ENCODE peak calls at places on chromosomes 5 and 9, in seven cellular contexts. K is fibroblast of lung, U is neural progenitor cell, P is endothelial cell of umbilical vein, H is GM23248, J is SK-N-SH, R is neuronal stem cell. I is an unnamed sample.
A peak's percentile ranks its signal among the peaks of the same experiment; 100 is the strongest.

GRCh38 chr5:111968459-111968858 is 211.5 kb upstream of the NREP start:
- DNase-seq in H (peak; percentile 82), P (no peak), K (peak; percentile 51), J (no peak), U (no peak), R (no peak), I (no peak)

GRCh38 chr5:150036513-150036912 is 36.0 kb downstream of the HMGXB3 start:
- DNase-seq in K (peak; percentile 100), U (no peak), H (peak; percentile 99), J (no peak), R (no peak), P (no peak), I (peak; percentile 94)

GRCh38 chr5:84518370-84518769 is 133.7 kb upstream of the EDIL3 start:
- DNase-seq in H (no peak), R (no peak), U (no peak), J (no peak), K (no peak), P (no peak), I (no peak)

GRCh38 chr9:70574222-70574837 is 159.9 kb upstream of the KLF9 start:
- DNase-seq in R (no peak), U (peak; percentile 33), K (peak; percentile 89), J (no peak), H (peak; percentile 86), P (peak; percentile 32), I (no peak)

GRCh38 chr5:172837640-172838039 is 3.6 kb downstream of the ERGIC1 start:
- DNase-seq in H (no peak), K (no peak), P (peak; percentile 38), J (no peak), R (no peak), U (no peak), I (no peak)

GRCh38 chr5:57037355-57037754 is 85.4 kb upstream of the MIER3 start:
- DNase-seq in J (peak; percentile 15), R (no peak), U (peak; percentile 45), K (no peak), P (no peak), H (no peak), I (no peak)

GRCh38 chr5:143806568-143806967 is 5.4 kb upstream of the HMHB1 start:
- DNase-seq in J (no peak), P (no peak), U (no peak), R (no peak), K (no peak), H (no peak), I (peak; percentile 24)

GRCh38 chr5:134975078-134975715 is 7.5 kb downstream of the CATSPER3 start:
- DNase-seq in J (no peak), K (no peak), U (no peak), H (peak; percentile 3), P (no peak), R (no peak), I (peak; percentile 32)

GRCh38 chr9:86706391-86706790 is 240.9 kb downstream of the GAS1 start:
- DNase-seq in H (peak; percentile 24), J (no peak), P (no peak), R (no peak), U (no peak), K (peak; percentile 76), I (peak; percentile 43)

GRCh38 chr9:70635790-70636189 is 221.3 kb upstream of the KLF9 start:
- DNase-seq in K (no peak), U (no peak), R (no peak), P (no peak), J (no peak), H (no peak), I (peak; percentile 8)

GRCh38 chr5:61449756-61450155 is 117.7 kb downstream of the ZSWIM6 start:
- DNase-seq in H (peak; percentile 48), J (no peak), R (no peak), U (no peak), P (no peak), K (no peak), I (peak; percentile 53)

GRCh38 chr5:111975133-111975532 is 218.1 kb upstream of the NREP start:
- DNase-seq in R (no peak), K (no peak), J (no peak), U (no peak), H (peak; percentile 69), P (no peak), I (no peak)

GRCh38 chr9:93940951-93941350 is 14.2 kb downstream of the BARX1 start:
- DNase-seq in R (no peak), H (no peak), J (no peak), K (no peak), U (no peak), P (no peak), I (no peak)

GRCh38 chr5:162593881-162594280 is 526.3 kb downstream of the GABRG2 start:
- DNase-seq in H (no peak), J (peak; percentile 9), K (no peak), P (no peak), U (no peak), R (no peak), I (no peak)

GRCh38 chr5:154480847-154481246 is 2.8 kb upstream of the HAND1 start:
- DNase-seq in J (no peak), K (no peak), R (no peak), U (no peak), H (no peak), P (no peak), I (no peak)
- H3K27me3 ChIP-seq in J (peaks cover 97% of the 10 kb centered on the region), K (peaks cover 97% of the 10 kb centered on the region), R (peaks cover 80% of the 10 kb centered on the region), U (peaks cover 100% of the 10 kb centered on the region), H (peaks cover 98% of the 10 kb centered on the region), P (peaks cover 97% of the 10 kb centered on the region), I (peaks cover 97% of the 10 kb centered on the region)

GRCh38 chr5:122149691-122150090 is 20.3 kb downstream of the ZNF474 start:
- DNase-seq in J (no peak), U (no peak), P (no peak), K (no peak), R (no peak), H (no peak), I (no peak)
- H3K4me1 ChIP-seq in J (no peaks in the 10 kb centered on the region), U (peaks cover 11% of the 10 kb centered on the region), P (peaks cover 3% of the 10 kb centered on the region), K (peaks cover 16% of the 10 kb centered on the region), R (peaks cover 2% of the 10 kb centered on the region), H (peaks cover 57% of the 10 kb centered on the region), I (peaks cover 3% of the 10 kb centered on the region)

DNA sequence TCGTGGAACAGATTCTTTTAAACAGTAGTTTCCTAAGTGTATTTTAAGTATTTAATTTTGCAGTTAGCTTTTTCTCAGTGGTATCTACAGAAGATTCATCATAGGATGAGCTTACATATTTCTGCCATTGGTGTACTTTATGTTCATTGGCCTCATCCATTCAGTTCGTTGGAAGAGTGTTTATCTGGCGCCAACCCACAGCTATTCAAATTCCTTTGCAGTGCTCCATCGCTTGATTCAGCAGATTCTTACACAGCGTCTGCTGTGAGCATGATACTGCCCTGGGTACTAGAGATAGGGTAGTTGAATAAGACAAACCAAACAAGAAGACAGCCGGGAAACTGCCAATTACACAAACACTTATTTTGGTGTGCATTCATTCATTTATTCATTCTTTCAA is 55.1 kb downstream of the NUP214 start:
- DNase-seq in J (no peak), U (no peak), K (peak; percentile 98), P (no peak), R (no peak), H (peak; percentile 98), I (no peak)
- H3K4me2 ChIP-seq in J (peak overlapping the region; percentile 48), U (no peak overlapping the region), K (peak overlapping the region; percentile 51), P (no peak overlapping the region), R (no peak overlapping the region), H (peak overlapping the region; percentile 96), I (no peak overlapping the region)

GRCh38 chr9:14339746-14340145 is 25.8 kb upstream of the NFIB start:
- DNase-seq in J (no peak), R (no peak), U (no peak), H (peak; percentile 28), K (no peak), P (no peak), I (no peak)

GRCh38 chr9:14342746-14343145 is 28.8 kb upstream of the NFIB start:
- DNase-seq in K (no peak), J (no peak), R (no peak), P (peak; percentile 33), H (no peak), U (no peak), I (no peak)

GRCh38 chr9:14340536-14340935 is 26.6 kb upstream of the NFIB start:
- DNase-seq in H (no peak), P (no peak), J (no peak), K (peak; percentile 51), U (no peak), R (no peak), I (no peak)

GRCh38 chr9:14341437-14342133 is 27.6 kb upstream of the NFIB start:
- DNase-seq in U (no peak), J (no peak), H (no peak), K (no peak), R (no peak), P (peak; percentile 74), I (no peak)

GRCh38 chr9:14340994-14341393 is 27.1 kb upstream of the NFIB start:
- DNase-seq in J (no peak), P (no peak), H (no peak), U (no peak), K (no peak), R (no peak), I (no peak)
- H3K27me3 ChIP-seq in J (no peaks in the 10 kb centered on the region), P (no peaks in the 10 kb centered on the region), H (peaks cover 93% of the 10 kb centered on the region), U (peaks cover 75% of the 10 kb centered on the region), K (peaks cover 47% of the 10 kb centered on the region), R (peaks cover 7% of the 10 kb centered on the region), I (peaks cover 6% of the 10 kb centered on the region)

DNA sequence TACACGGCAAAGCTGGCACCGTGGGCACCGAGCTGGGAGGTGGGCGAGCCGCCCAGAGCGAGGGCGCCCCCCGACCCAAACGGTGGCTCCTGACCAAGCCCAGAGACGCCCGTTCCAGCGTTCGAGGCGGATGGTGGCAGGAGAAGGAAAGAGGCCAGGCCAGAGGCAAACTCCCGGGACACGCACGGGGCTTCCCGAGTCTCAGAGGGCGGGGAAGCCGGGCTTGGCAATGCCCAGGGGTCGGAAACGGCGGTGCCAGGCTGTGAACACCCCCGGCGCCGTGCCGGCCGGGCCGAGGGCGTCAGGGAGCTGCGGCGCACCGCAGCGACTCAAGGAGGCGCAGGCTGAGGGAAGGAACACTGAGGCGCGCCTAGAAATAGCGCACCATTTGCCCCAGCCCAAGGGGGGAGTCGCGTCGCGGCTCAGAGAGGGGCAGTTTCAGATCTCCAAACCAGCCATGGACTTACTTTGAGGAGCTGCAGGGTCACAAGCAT is 397 bp downstream of the SPRY4 start:
- DNase-seq in U (no peak), R (no peak), P (no peak), J (peak; percentile 60), K (no peak), H (peak; percentile 86), I (no peak)
- H3K4me1 ChIP-seq in U (peaks cover 56% of the 10 kb centered on the region), R (peaks cover 52% of the 10 kb centered on the region), P (peaks cover 54% of the 10 kb centered on the region), J (peaks cover 57% of the 10 kb centered on the region), K (peaks cover 22% of the 10 kb centered on the region), H (peaks cover 50% of the 10 kb centered on the region), I (peaks cover 45% of the 10 kb centered on the region)

GRCh38 chr9:83714316-83714715 is 6.6 kb upstream of the UBQLN1 start:
- DNase-seq in R (no peak), H (peak; percentile 21), U (no peak), J (no peak), K (no peak), P (peak; percentile 38), I (no peak)
- H3K4me2 ChIP-seq in R (no peak overlapping the region), H (no peak overlapping the region), U (no peak overlapping the region), J (no peak overlapping the region), K (no peak overlapping the region), P (no peak overlapping the region), I (no peak overlapping the region)

DNA sequence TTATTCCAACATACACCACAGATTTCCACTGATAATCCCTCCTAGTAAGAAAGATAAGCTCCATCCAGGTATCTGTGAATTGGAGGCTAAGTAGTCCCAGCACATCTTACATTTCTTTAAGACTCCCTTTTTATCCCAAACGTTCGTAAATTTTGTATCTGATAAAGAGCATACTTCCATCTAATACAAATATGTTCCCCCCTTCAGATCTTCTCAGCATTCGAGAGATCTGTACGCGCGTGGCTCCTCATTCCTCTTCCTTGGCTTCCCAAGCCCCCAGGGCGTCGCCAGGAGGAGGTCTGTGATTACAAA is 20.0 kb downstream of the CDKN2A start:
- DNase-seq in K (no peak), R (no peak), J (no peak), P (peak; percentile 21), U (no peak), H (no peak), I (no peak)
- H3K27me3 ChIP-seq in K (peaks cover 67% of the 10 kb centered on the region), R (peaks cover 23% of the 10 kb centered on the region), J (peaks cover 87% of the 10 kb centered on the region), P (peaks cover 77% of the 10 kb centered on the region), U (peaks cover 100% of the 10 kb centered on the region), H (peaks cover 62% of the 10 kb centered on the region), I (no peaks in the 10 kb centered on the region)

I was measured in mammary epithelial cell.